ENCODE peak calls at places on chromosome 16, in four cellular contexts. H is NCI-H2081, F is nucleus accumbens, W is fibroblast of gingiva. G is an unnamed sample.

GRCh38 chr16:2514333-2515179 is 804 bp downstream of the ATP6V0C start:
- DNase-seq in H (peak), F (no peak), W (no peak), G (no peak)

GRCh38 chr16:1184156-1184868 is 31.4 kb downstream of the CACNA1H start:
- DNase-seq in H (no peak), F (no peak), W (no peak), G (peak)

GRCh38 chr16:70764632-70765031 is 36.3 kb downstream of the VAC14 start:
- DNase-seq in H (no peak), F (no peak), W (no peak), G (no peak)

GRCh38 chr16:27982184-27982583 is 81.3 kb downstream of the GSG1L start:
- DNase-seq in H (no peak), F (no peak), W (no peak), G (no peak)

GRCh38 chr16:66508914-66509496 is 40.9 kb downstream of the TK2 start:
- DNase-seq in H (no peak), F (no peak), W (no peak), G (no peak)

GRCh38 chr16:86756882-86757703 is 178.7 kb downstream of the FOXL1 start:
- DNase-seq in H (no peak), F (no peak), W (no peak), G (no peak)

GRCh38 chr16:6841392-6841791 is 491.3 kb upstream of the RBFOX1 start:
- DNase-seq in H (no peak), F (no peak), W (no peak), G (no peak)

GRCh38 chr16:85316321-85316919 is 204.1 kb upstream of the CIBAR2 start:
- DNase-seq in H (peak), F (peak), W (peak), G (peak)

GRCh38 chr16:88868974-88869672 is 2.7 kb upstream of the PABPN1L start:
- DNase-seq in H (no peak), F (no peak), W (no peak), G (no peak)

GRCh38 chr16:88866151-88866920 is at the start of gene PABPN1L:
- DNase-seq in H (no peak), F (no peak), W (no peak), G (no peak)

GRCh38 chr16:9797306-9797705 is 384.9 kb downstream of the GRIN2A start:
- DNase-seq in H (no peak), F (no peak), W (no peak), G (peak)

GRCh38 chr16:66832661-66833305 is 2.0 kb upstream of the NAE1 start:
- DNase-seq in H (no peak), F (no peak), W (peak), G (no peak)

GRCh38 chr16:12907670-12908233 is 6.4 kb downstream of the SHISA9 start:
- DNase-seq in H (no peak), F (peak), W (no peak), G (no peak)

GRCh38 chr16:3501783-3502400 is 1.1 kb downstream of the CLUAP1 start:
- DNase-seq in H (no peak), F (no peak), W (no peak), G (no peak)

GRCh38 chr16:10033561-10033960 is 148.7 kb downstream of the GRIN2A start:
- DNase-seq in H (no peak), F (no peak), W (no peak), G (no peak)

GRCh38 chr16:51434567-51435198 is 283.6 kb upstream of the SALL1 start:
- DNase-seq in H (no peak), F (no peak), W (no peak), G (no peak)